ENCODE peak calls at places on chromosomes 5 and 9, in eight cellular contexts. One of them, this sample, is unnamed.

GRCh38 chr9:91786132-91786896 is 163.7 kb downstream of the ROR2 start:
- DNase-seq in AG10803: no peak
- DNase-seq in PC-3: no peak
- DNase-seq in CD8-positive, alpha-beta T cell: no peak
- DNase-seq in IMR-90: no peak
- DNase-seq in ascending aorta: no peak
- DNase-seq in colonic mucosa: no peak
- DNase-seq in epithelial cell of esophagus: no peak
- DNase-seq in this sample: no peak

GRCh38 chr9:127813739-127814226 is 11.1 kb downstream of the FPGS start:
- DNase-seq in IMR-90: no peak
- DNase-seq in ascending aorta: no peak
- DNase-seq in PC-3: no peak
- DNase-seq in epithelial cell of esophagus: no peak
- DNase-seq in AG10803: no peak
- DNase-seq in colonic mucosa: no peak
- DNase-seq in CD8-positive, alpha-beta T cell: no peak
- DNase-seq in this sample: no peak

GRCh38 chr5:138975098-138975847 is 100.1 kb upstream of the LRRTM2 start:
- DNase-seq in IMR-90: peak
- DNase-seq in CD8-positive, alpha-beta T cell: no peak
- DNase-seq in epithelial cell of esophagus: no peak
- DNase-seq in PC-3: no peak
- DNase-seq in AG10803: peak
- DNase-seq in colonic mucosa: no peak
- DNase-seq in ascending aorta: peak
- DNase-seq in this sample: peak

GRCh38 chr9:27572566-27572917 is 739 bp downstream of the C9orf72 start:
- DNase-seq in CD8-positive, alpha-beta T cell: peak
- DNase-seq in ascending aorta: peak
- DNase-seq in IMR-90: no peak
- DNase-seq in epithelial cell of esophagus: peak
- DNase-seq in AG10803: peak
- DNase-seq in PC-3: peak
- DNase-seq in colonic mucosa: no peak
- DNase-seq in this sample: no peak

GRCh38 chr5:167678457-167678856 is 613.0 kb upstream of the WWC1 start:
- DNase-seq in colonic mucosa: no peak
- DNase-seq in AG10803: no peak
- DNase-seq in IMR-90: no peak
- DNase-seq in epithelial cell of esophagus: no peak
- DNase-seq in ascending aorta: no peak
- DNase-seq in PC-3: peak
- DNase-seq in CD8-positive, alpha-beta T cell: no peak
- DNase-seq in this sample: no peak

GRCh38 chr5:124480022-124480421 is 266.4 kb downstream of the ZNF608 start:
- DNase-seq in colonic mucosa: no peak
- DNase-seq in epithelial cell of esophagus: no peak
- DNase-seq in IMR-90: no peak
- DNase-seq in CD8-positive, alpha-beta T cell: no peak
- DNase-seq in ascending aorta: no peak
- DNase-seq in AG10803: no peak
- DNase-seq in PC-3: no peak
- DNase-seq in this sample: no peak

GRCh38 chr5:142684508-142685031 is 1.3 kb downstream of the FGF1 start:
- DNase-seq in colonic mucosa: no peak
- DNase-seq in epithelial cell of esophagus: no peak
- DNase-seq in IMR-90: peak
- DNase-seq in ascending aorta: peak
- DNase-seq in PC-3: no peak
- DNase-seq in CD8-positive, alpha-beta T cell: no peak
- DNase-seq in AG10803: no peak
- DNase-seq in this sample: no peak

GRCh38 chr9:93252781-93253530 is 69.0 kb downstream of the WNK2 start:
- DNase-seq in AG10803: no peak
- DNase-seq in PC-3: no peak
- DNase-seq in CD8-positive, alpha-beta T cell: no peak
- DNase-seq in epithelial cell of esophagus: no peak
- DNase-seq in ascending aorta: no peak
- DNase-seq in IMR-90: no peak
- DNase-seq in colonic mucosa: no peak
- DNase-seq in this sample: no peak

GRCh38 chr5:76367623-76368366 is 35.3 kb upstream of the IQGAP2 start:
- DNase-seq in epithelial cell of esophagus: peak
- DNase-seq in colonic mucosa: no peak
- DNase-seq in IMR-90: peak
- DNase-seq in CD8-positive, alpha-beta T cell: no peak
- DNase-seq in ascending aorta: no peak
- DNase-seq in AG10803: no peak
- DNase-seq in PC-3: peak
- DNase-seq in this sample: no peak

GRCh38 chr5:141883948-141884318 is 5.7 kb upstream of the PCDH1 start:
- DNase-seq in IMR-90: no peak
- DNase-seq in PC-3: no peak
- DNase-seq in ascending aorta: no peak
- DNase-seq in epithelial cell of esophagus: no peak
- DNase-seq in CD8-positive, alpha-beta T cell: no peak
- DNase-seq in AG10803: no peak
- DNase-seq in colonic mucosa: no peak
- DNase-seq in this sample: no peak

GRCh38 chr5:157324237-157324636 is 58.3 kb downstream of the CYFIP2 start:
- DNase-seq in AG10803: no peak
- DNase-seq in IMR-90: no peak
- DNase-seq in CD8-positive, alpha-beta T cell: no peak
- DNase-seq in ascending aorta: no peak
- DNase-seq in epithelial cell of esophagus: no peak
- DNase-seq in PC-3: no peak
- DNase-seq in colonic mucosa: no peak
- DNase-seq in this sample: peak

GRCh38 chr5:33409435-33410146 is 31.2 kb upstream of the TARS1 start:
- DNase-seq in CD8-positive, alpha-beta T cell: no peak
- DNase-seq in colonic mucosa: peak
- DNase-seq in IMR-90: peak
- DNase-seq in epithelial cell of esophagus: no peak
- DNase-seq in ascending aorta: no peak
- DNase-seq in PC-3: no peak
- DNase-seq in AG10803: peak
- DNase-seq in this sample: peak

GRCh38 chr9:104875320-104875719 is 52.6 kb downstream of the ABCA1 start:
- DNase-seq in ascending aorta: no peak
- DNase-seq in IMR-90: no peak
- DNase-seq in PC-3: no peak
- DNase-seq in colonic mucosa: no peak
- DNase-seq in epithelial cell of esophagus: no peak
- DNase-seq in AG10803: no peak
- DNase-seq in CD8-positive, alpha-beta T cell: no peak
- DNase-seq in this sample: no peak

GRCh38 chr9:87610200-87611155 is 112.8 kb downstream of the DAPK1 start:
- DNase-seq in PC-3: no peak
- DNase-seq in AG10803: peak
- DNase-seq in epithelial cell of esophagus: peak
- DNase-seq in colonic mucosa: no peak
- DNase-seq in ascending aorta: no peak
- DNase-seq in IMR-90: peak
- DNase-seq in CD8-positive, alpha-beta T cell: no peak
- DNase-seq in this sample: peak

GRCh38 chr5:30401479-30402058 is 791.9 kb upstream of the CDH6 start:
- DNase-seq in PC-3: peak
- DNase-seq in CD8-positive, alpha-beta T cell: no peak
- DNase-seq in ascending aorta: no peak
- DNase-seq in epithelial cell of esophagus: peak
- DNase-seq in AG10803: no peak
- DNase-seq in colonic mucosa: peak
- DNase-seq in IMR-90: peak
- DNase-seq in this sample: peak

GRCh38 chr9:82982271-82982880 is 80.6 kb downstream of the RASEF start:
- DNase-seq in colonic mucosa: no peak
- DNase-seq in AG10803: no peak
- DNase-seq in PC-3: no peak
- DNase-seq in CD8-positive, alpha-beta T cell: no peak
- DNase-seq in epithelial cell of esophagus: peak
- DNase-seq in IMR-90: no peak
- DNase-seq in ascending aorta: no peak
- DNase-seq in this sample: no peak

GRCh38 chr9:109766351-109766750 is 13.6 kb upstream of the PALM2AKAP2 start:
- DNase-seq in colonic mucosa: no peak
- DNase-seq in ascending aorta: no peak
- DNase-seq in CD8-positive, alpha-beta T cell: no peak
- DNase-seq in IMR-90: peak
- DNase-seq in epithelial cell of esophagus: peak
- DNase-seq in AG10803: peak
- DNase-seq in PC-3: peak
- DNase-seq in this sample: peak

GRCh38 chr9:137138701-137139467 is at the start of gene GRIN1:
- DNase-seq in colonic mucosa: no peak
- DNase-seq in CD8-positive, alpha-beta T cell: peak
- DNase-seq in AG10803: peak
- DNase-seq in IMR-90: no peak
- DNase-seq in ascending aorta: no peak
- DNase-seq in PC-3: no peak
- DNase-seq in epithelial cell of esophagus: peak
- DNase-seq in this sample: peak

GRCh38 chr9:131999692-132000551 is 79.7 kb downstream of the MED27 start:
- DNase-seq in CD8-positive, alpha-beta T cell: no peak
- DNase-seq in colonic mucosa: no peak
- DNase-seq in PC-3: peak
- DNase-seq in ascending aorta: no peak
- DNase-seq in AG10803: peak
- DNase-seq in epithelial cell of esophagus: peak
- DNase-seq in IMR-90: peak
- DNase-seq in this sample: peak

GRCh38 chr9:113302792-113303418 is at the start of gene RNF183:
- DNase-seq in epithelial cell of esophagus: peak
- DNase-seq in AG10803: no peak
- DNase-seq in CD8-positive, alpha-beta T cell: no peak
- DNase-seq in ascending aorta: no peak
- DNase-seq in IMR-90: no peak
- DNase-seq in colonic mucosa: peak
- DNase-seq in PC-3: no peak
- DNase-seq in this sample: no peak
- H3K4me3 ChIP-seq in epithelial cell of esophagus: no peak
- H3K4me3 ChIP-seq in AG10803: no peak
- H3K4me3 ChIP-seq in CD8-positive, alpha-beta T cell: no peak
- H3K4me3 ChIP-seq in ascending aorta: no peak
- H3K4me3 ChIP-seq in IMR-90: no peak
- H3K4me3 ChIP-seq in colonic mucosa: no peak
- H3K4me3 ChIP-seq in PC-3: no peak
- H3K4me3 ChIP-seq in this sample: no peak

DNA sequence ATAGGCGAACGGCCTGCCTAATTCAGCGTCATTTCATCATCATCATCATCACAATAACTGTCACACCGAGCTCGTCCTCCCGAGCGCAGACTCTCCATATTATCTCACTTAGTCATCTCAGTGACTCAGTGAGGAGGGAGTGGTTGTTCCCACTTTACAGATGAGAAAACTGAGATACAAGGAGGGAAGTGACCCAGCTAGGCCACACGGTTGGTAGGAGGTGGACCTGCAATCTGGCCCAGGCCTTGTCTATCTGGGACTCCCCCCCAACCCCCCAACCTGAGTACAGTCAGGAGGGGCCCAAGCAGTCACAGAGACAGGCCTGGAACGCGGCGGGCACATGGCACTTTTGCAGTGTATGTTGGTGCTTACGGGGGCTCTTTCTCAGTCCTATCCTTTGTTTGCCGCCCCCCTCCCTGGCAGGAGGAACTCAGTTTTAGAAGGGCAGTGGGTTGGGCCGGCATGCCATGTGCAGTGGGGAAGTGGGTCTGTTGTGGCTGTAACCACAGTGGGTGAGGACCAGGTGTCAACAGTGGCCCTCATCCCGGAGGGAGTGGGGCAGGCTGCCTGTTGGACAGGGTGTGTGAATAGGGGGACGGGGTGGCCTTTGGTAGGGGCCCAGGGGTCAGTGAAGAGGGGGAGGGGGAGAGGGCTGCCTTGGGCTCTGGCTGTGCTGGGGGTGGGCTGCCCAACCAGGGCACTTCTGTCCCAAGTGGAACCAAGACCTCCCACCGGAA is 1.7 kb upstream of the RXRA start:
- DNase-seq in CD8-positive, alpha-beta T cell: peak
- DNase-seq in PC-3: peak
- DNase-seq in AG10803: peak
- DNase-seq in IMR-90: peak
- DNase-seq in ascending aorta: no peak
- DNase-seq in epithelial cell of esophagus: no peak
- DNase-seq in colonic mucosa: peak
- DNase-seq in this sample: no peak
- H3K4me3 ChIP-seq in CD8-positive, alpha-beta T cell: no peak
- H3K4me3 ChIP-seq in PC-3: peak
- H3K4me3 ChIP-seq in AG10803: peak
- H3K4me3 ChIP-seq in IMR-90: no peak
- H3K4me3 ChIP-seq in ascending aorta: peak
- H3K4me3 ChIP-seq in epithelial cell of esophagus: peak
- H3K4me3 ChIP-seq in colonic mucosa: peak
- H3K4me3 ChIP-seq in this sample: peak

DNA sequence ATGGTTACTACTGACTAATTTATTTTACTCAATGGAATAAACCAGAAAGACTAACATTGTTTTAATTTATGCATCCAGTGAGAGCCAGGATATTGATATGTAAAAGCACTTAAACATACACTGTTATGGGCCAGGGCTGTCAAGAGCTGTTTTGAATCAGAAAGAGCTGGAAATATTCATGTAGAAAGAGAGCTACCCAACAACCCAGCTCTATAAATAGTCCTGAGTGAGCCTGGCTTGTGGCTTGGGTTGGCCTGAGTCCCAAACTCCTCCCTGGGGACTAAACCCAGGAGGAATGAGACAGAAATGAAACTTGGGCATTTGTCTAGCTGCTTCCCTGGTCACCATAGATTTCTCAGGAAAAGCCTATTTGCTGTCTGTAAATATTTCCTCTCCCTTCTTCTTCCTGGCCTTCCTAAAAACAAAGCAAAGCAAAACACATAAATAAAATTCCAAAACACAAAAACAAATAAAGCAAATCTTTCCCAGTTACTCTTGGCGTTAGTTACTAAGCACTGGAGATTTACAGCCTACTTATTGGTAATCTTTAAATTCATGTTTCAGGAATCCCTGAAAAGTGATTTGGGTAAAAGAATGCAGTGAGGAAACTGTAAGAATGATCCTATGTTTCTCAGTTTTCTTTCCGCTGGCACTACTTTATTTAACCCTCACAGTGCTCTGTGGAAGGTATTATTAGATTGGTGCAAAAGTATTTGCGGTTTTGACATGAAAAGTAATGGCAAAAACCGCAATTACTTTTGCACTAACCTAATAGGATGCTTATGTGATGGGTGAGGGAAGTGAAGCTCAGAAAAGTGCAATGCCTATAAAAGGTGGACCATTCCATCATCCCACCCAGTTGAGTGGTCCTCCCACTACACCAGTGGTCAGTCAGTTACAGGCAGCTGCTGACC is 111.8 kb downstream of the CARTPT start:
- DNase-seq in ascending aorta: peak
- DNase-seq in epithelial cell of esophagus: peak
- DNase-seq in AG10803: peak
- DNase-seq in IMR-90: peak
- DNase-seq in PC-3: peak
- DNase-seq in CD8-positive, alpha-beta T cell: no peak
- DNase-seq in colonic mucosa: peak
- DNase-seq in this sample: peak
- H3K4me3 ChIP-seq in ascending aorta: peak
- H3K4me3 ChIP-seq in epithelial cell of esophagus: no peak
- H3K4me3 ChIP-seq in AG10803: peak
- H3K4me3 ChIP-seq in IMR-90: no peak
- H3K4me3 ChIP-seq in PC-3: no peak
- H3K4me3 ChIP-seq in CD8-positive, alpha-beta T cell: no peak
- H3K4me3 ChIP-seq in colonic mucosa: no peak
- H3K4me3 ChIP-seq in this sample: peak

GRCh38 chr5:73233053-73233460 is 60.1 kb downstream of the TMEM174 start:
- DNase-seq in epithelial cell of esophagus: no peak
- DNase-seq in ascending aorta: no peak
- DNase-seq in CD8-positive, alpha-beta T cell: no peak
- DNase-seq in IMR-90: no peak
- DNase-seq in PC-3: no peak
- DNase-seq in AG10803: no peak
- DNase-seq in colonic mucosa: no peak
- DNase-seq in this sample: no peak
- H3K4me3 ChIP-seq in epithelial cell of esophagus: no peak
- H3K4me3 ChIP-seq in ascending aorta: peak
- H3K4me3 ChIP-seq in CD8-positive, alpha-beta T cell: peak
- H3K4me3 ChIP-seq in IMR-90: no peak
- H3K4me3 ChIP-seq in PC-3: no peak
- H3K4me3 ChIP-seq in AG10803: no peak
- H3K4me3 ChIP-seq in colonic mucosa: no peak
- H3K4me3 ChIP-seq in this sample: peak

This sample was measured in adipocyte.